ENCODE peak calls at places on chromosome 13, in ten cellular contexts. T, W, A, Z, J, D, O, I, X and L are unnamed samples.
A peak's percentile ranks its signal among the peaks of the same experiment; 100 is the strongest.

GRCh38 chr13:106533940-106534843 is 1.3 kb downstream of the EFNB2 start:
- DNase-seq in X (peak; percentile 79), W (peak; percentile 53), Z (peak; percentile 64), A (peak; percentile 55), D (peak; percentile 83), T (peak; percentile 18), I (peak; percentile 62), O (peak; percentile 62), J (peak; percentile 42), L (peak; percentile 88)

GRCh38 chr13:74869846-74870245 is 612.1 kb downstream of the TBC1D4 start:
- DNase-seq in J (no peak), T (no peak), X (no peak), D (no peak), I (no peak), A (no peak), W (peak; percentile 10), O (no peak), Z (no peak), L (no peak)

GRCh38 chr13:38141792-38142191 is 207.9 kb upstream of the UFM1 start:
- DNase-seq in W (peak; percentile 46), I (no peak), D (no peak), O (no peak), X (no peak), Z (no peak), A (no peak), T (no peak), J (no peak), L (no peak)

GRCh38 chr13:76029088-76029487 is 393.0 kb downstream of the LMO7 start:
- DNase-seq in T (no peak), A (no peak), W (no peak), D (no peak), O (no peak), Z (no peak), J (no peak), I (no peak), X (no peak), L (no peak)

GRCh38 chr13:42545842-42546241 is 28.1 kb upstream of the TNFSF11 start:
- DNase-seq in D (no peak), W (no peak), J (no peak), T (no peak), X (peak; percentile 54), A (peak; percentile 21), Z (no peak), I (no peak), O (no peak), L (no peak)

GRCh38 chr13:36778083-36778671 is 40.8 kb upstream of the RFXAP start:
- DNase-seq in Z (no peak), D (peak; percentile 61), I (no peak), O (no peak), A (peak; percentile 91), J (no peak), X (peak; percentile 89), T (no peak), W (peak; percentile 30), L (no peak)

GRCh38 chr13:100547805-100548204 is 40.8 kb downstream of the GGACT start:
- DNase-seq in X (no peak), I (no peak), O (peak; percentile 74), A (no peak), D (peak; percentile 20), J (peak; percentile 65), T (no peak), Z (peak; percentile 61), W (peak; percentile 11), L (no peak)

GRCh38 chr13:68727788-68728187 is 1379.8 kb upstream of the ATXN8OS start:
- DNase-seq in I (no peak), X (no peak), T (no peak), J (no peak), O (no peak), Z (no peak), D (no peak), W (no peak), A (no peak), L (no peak)

GRCh38 chr13:30107536-30108136 is 199.7 kb downstream of the KATNAL1 start:
- DNase-seq in J (no peak), T (no peak), D (peak; percentile 16), A (no peak), W (peak; percentile 83), X (no peak), O (no peak), Z (no peak), I (no peak), L (peak; percentile 61)

GRCh38 chr13:90455861-90456260 is 891.6 kb upstream of the MIR17HG start:
- DNase-seq in A (no peak), J (no peak), I (no peak), D (peak; percentile 3), T (no peak), O (no peak), Z (no peak), W (no peak), X (no peak), L (no peak)

GRCh38 chr13:30870049-30870884 is 35.8 kb upstream of the MEDAG start:
- DNase-seq in I (peak; percentile 75), Z (no peak), W (peak; percentile 99), D (peak; percentile 99), A (peak; percentile 11), T (no peak), J (peak; percentile 35), X (peak; percentile 93), O (no peak), L (peak; percentile 64)

GRCh38 chr13:100129605-100130004 is 40.7 kb downstream of the PCCA start:
- DNase-seq in W (peak; percentile 18), A (no peak), I (no peak), Z (no peak), D (no peak), J (no peak), O (no peak), X (peak; percentile 62), T (no peak), L (no peak)

GRCh38 chr13:45441633-45442032 is 23.1 kb upstream of the COG3 start:
- DNase-seq in J (no peak), X (no peak), W (peak; percentile 33), A (no peak), T (no peak), I (no peak), O (no peak), D (peak; percentile 15), Z (no peak), L (no peak)

GRCh38 chr13:99085139-99085845 is 107.4 kb upstream of the DOCK9 start:
- DNase-seq in D (no peak), T (peak; percentile 38), W (peak; percentile 36), J (peak; percentile 16), A (peak; percentile 38), I (no peak), O (no peak), X (peak; percentile 66), Z (no peak), L (no peak)

GRCh38 chr13:109642358-109642757 is 144.0 kb downstream of the IRS2 start:
- DNase-seq in X (no peak), I (no peak), D (no peak), W (no peak), Z (peak; percentile 57), T (no peak), J (no peak), A (no peak), O (no peak), L (no peak)

GRCh38 chr13:109646423-109646822 is 140.0 kb downstream of the IRS2 start:
- DNase-seq in T (no peak), I (no peak), X (no peak), A (no peak), D (no peak), W (no peak), Z (no peak), J (no peak), O (no peak), L (no peak)

GRCh38 chr13:109644956-109645355 is 141.4 kb downstream of the IRS2 start:
- DNase-seq in W (no peak), T (no peak), I (no peak), Z (no peak), A (no peak), J (no peak), D (no peak), O (no peak), X (no peak), L (no peak)

GRCh38 chr13:109645831-109646230 is 140.6 kb downstream of the IRS2 start:
- DNase-seq in A (no peak), Z (no peak), T (no peak), I (no peak), J (no peak), W (no peak), D (no peak), X (no peak), O (no peak), L (no peak)

GRCh38 chr13:109644069-109644750 is 142.2 kb downstream of the IRS2 start:
- DNase-seq in J (no peak), D (no peak), T (no peak), Z (no peak), X (no peak), I (no peak), W (no peak), A (no peak), O (no peak), L (no peak)
- H3K9me3 ChIP-seq in J (no peaks in the 10 kb centered on the region), D (no peaks in the 10 kb centered on the region), T (peaks cover 6% of the 10 kb centered on the region), Z (no peaks in the 10 kb centered on the region), X (peaks cover 9% of the 10 kb centered on the region), I (peaks cover 9% of the 10 kb centered on the region), W (no peaks in the 10 kb centered on the region), A (no peaks in the 10 kb centered on the region), O (peaks cover 3% of the 10 kb centered on the region), L (no peaks in the 10 kb centered on the region)

DNA sequence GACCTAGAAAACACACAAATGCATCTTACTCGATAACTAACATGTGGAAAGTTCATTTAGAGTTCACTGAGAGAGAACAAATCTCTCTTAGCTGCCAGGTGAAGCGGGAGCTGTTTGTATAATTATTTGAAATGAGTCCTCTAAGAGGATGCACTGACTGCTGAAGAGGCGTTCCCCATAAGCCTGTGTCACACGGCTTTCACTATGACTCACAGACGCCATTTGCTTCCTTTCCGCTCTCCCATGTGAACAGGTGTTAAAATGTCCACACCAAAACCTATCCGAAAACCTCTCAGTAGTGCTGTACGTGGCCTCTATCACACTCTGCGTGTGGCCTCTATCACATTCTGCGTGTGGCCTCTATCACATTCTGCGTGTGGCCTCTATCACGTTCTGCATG is 101.8 kb downstream of the SOX1 start:
- DNase-seq in A (no peak), O (no peak), T (no peak), W (no peak), I (no peak), Z (no peak), J (no peak), X (peak; percentile 27), D (no peak), L (no peak)
- H3K9me3 ChIP-seq in A (no peaks in the 10 kb centered on the region), O (no peaks in the 10 kb centered on the region), T (no peaks in the 10 kb centered on the region), W (no peaks in the 10 kb centered on the region), I (no peaks in the 10 kb centered on the region), Z (no peaks in the 10 kb centered on the region), J (no peaks in the 10 kb centered on the region), X (no peaks in the 10 kb centered on the region), D (no peaks in the 10 kb centered on the region), L (no peaks in the 10 kb centered on the region)

DNA sequence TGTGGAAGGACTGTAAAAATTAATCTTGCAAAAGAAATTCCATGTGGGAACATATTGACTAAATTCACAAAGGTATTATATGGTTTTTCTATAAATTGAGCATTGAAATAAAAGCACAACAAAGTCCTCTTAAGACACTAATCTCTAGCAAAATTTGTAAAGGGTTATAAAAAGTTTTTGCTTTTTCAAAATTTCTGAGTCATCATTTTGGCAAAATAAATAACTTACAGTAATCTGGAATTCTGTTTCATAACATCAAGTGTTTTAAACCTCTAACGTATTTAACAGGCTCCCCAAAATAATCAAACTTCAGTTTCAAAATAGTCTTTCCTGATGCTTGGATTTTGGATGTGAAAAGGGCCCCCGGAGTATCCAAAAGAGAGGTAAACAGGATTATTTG is 26.0 kb downstream of the MED4 start:
- DNase-seq in D (peak; percentile 5), O (no peak), T (no peak), A (no peak), W (no peak), I (no peak), Z (no peak), J (no peak), X (no peak), L (no peak)
- H3K9me3 ChIP-seq in D (no peaks in the 10 kb centered on the region), O (no peaks in the 10 kb centered on the region), T (no peaks in the 10 kb centered on the region), A (peaks cover 42% of the 10 kb centered on the region), W (no peaks in the 10 kb centered on the region), I (peaks cover 50% of the 10 kb centered on the region), Z (peaks cover 23% of the 10 kb centered on the region), J (no peaks in the 10 kb centered on the region), X (peaks cover 100% of the 10 kb centered on the region), L (peaks cover 57% of the 10 kb centered on the region)

GRCh38 chr13:94703721-94704314 is 8.5 kb downstream of the SOX21 start:
- DNase-seq in Z (peak; percentile 28), J (no peak), A (peak; percentile 21), D (no peak), I (no peak), W (no peak), T (no peak), X (no peak), O (no peak), L (no peak)
- H3K9me3 ChIP-seq in Z (no peaks in the 10 kb centered on the region), J (no peaks in the 10 kb centered on the region), A (no peaks in the 10 kb centered on the region), D (no peaks in the 10 kb centered on the region), I (no peaks in the 10 kb centered on the region), W (no peaks in the 10 kb centered on the region), T (no peaks in the 10 kb centered on the region), X (peaks cover 10% of the 10 kb centered on the region), O (no peaks in the 10 kb centered on the region), L (no peaks in the 10 kb centered on the region)